ENCODE peak calls at places on chromosome 12, in nine cellular contexts. O is heart right ventricle, Z is lower lobe of right lung, R is cardiac muscle cell, F is tibial artery, A is brain microvascular endothelial cell, M is Peyer's patch, Q is HepG2, S is A549. E is an unnamed sample.

GRCh38 chr12:54725233-54725843 is 77.2 kb upstream of the DCD start:
- DNase-seq in R (peak), M (no peak), F (no peak), Q (peak), O (no peak), S (peak), Z (no peak), A (peak), E (no peak)

GRCh38 chr12:109714141-109714912 is 702 bp downstream of the FAM222A start:
- DNase-seq in M (peak), F (no peak), Q (peak), S (peak), A (no peak), Z (peak), R (peak), O (peak), E (no peak)

GRCh38 chr12:107458163-107458562 is 227.4 kb upstream of the PWP1 start:
- DNase-seq in R (peak), A (no peak), S (no peak), F (no peak), O (peak), Z (no peak), M (no peak), Q (no peak), E (no peak)

GRCh38 chr12:95073698-95074520 is 491 bp upstream of the NR2C1 start:
- DNase-seq in A (no peak), F (no peak), S (no peak), R (no peak), Q (no peak), Z (peak), O (no peak), M (no peak), E (no peak)

GRCh38 chr12:86091676-86092075 is 164.5 kb downstream of the MGAT4C start:
- DNase-seq in F (no peak), R (no peak), Q (no peak), O (no peak), A (no peak), M (no peak), S (no peak), Z (no peak), E (no peak)

GRCh38 chr12:118356809-118357326 is 15.8 kb downstream of the TAOK3 start:
- DNase-seq in Q (no peak), S (peak), O (no peak), F (no peak), Z (no peak), R (peak), A (peak), M (no peak), E (no peak)

GRCh38 chr12:109725321-109726105 is 11.9 kb downstream of the FAM222A start:
- DNase-seq in Z (peak), R (no peak), O (no peak), A (no peak), S (no peak), M (peak), F (no peak), Q (no peak), E (no peak)

GRCh38 chr12:120234643-120235368 is 30.7 kb downstream of the PXN start:
- DNase-seq in A (peak), F (peak), R (peak), Q (peak), M (peak), S (peak), Z (peak), O (peak), E (peak)

GRCh38 chr12:124289634-124290600 is 5.0 kb upstream of the RFLNA start:
- DNase-seq in R (no peak), S (no peak), O (no peak), A (peak), M (no peak), Q (no peak), Z (peak), F (no peak), E (no peak)

GRCh38 chr12:123512838-123513665 is 20.5 kb downstream of the RILPL1 start:
- DNase-seq in A (no peak), Q (no peak), S (no peak), M (no peak), R (no peak), O (no peak), Z (peak), F (no peak), E (no peak)

GRCh38 chr12:88299567-88300101 is 157.5 kb downstream of the TMTC3 start:
- DNase-seq in R (peak), M (no peak), A (peak), O (no peak), S (peak), Q (no peak), Z (no peak), F (no peak), E (no peak)

GRCh38 chr12:6943387-6943718 is 263 bp upstream of the RNU7-1 start:
- DNase-seq in Q (peak), O (no peak), S (peak), A (peak), M (peak), F (peak), Z (peak), R (peak), E (peak)

GRCh38 chr12:122031342-122032216 is 9.9 kb downstream of the BCL7A start:
- DNase-seq in Q (no peak), Z (peak), F (no peak), O (peak), S (peak), M (peak), A (peak), R (peak), E (no peak)

GRCh38 chr12:9711664-9712063 is 21.2 kb downstream of the CLECL1 start:
- DNase-seq in M (no peak), R (peak), Z (no peak), F (no peak), O (no peak), S (no peak), Q (no peak), A (no peak), E (no peak)

GRCh38 chr12:62260733-62261683 is 804 bp downstream of the USP15 start:
- DNase-seq in M (no peak), A (peak), F (peak), Z (peak), S (peak), R (peak), O (no peak), Q (peak), E (no peak)

GRCh38 chr12:95940514-95940913 is 1.9 kb downstream of the CCDC38 start:
- DNase-seq in F (no peak), R (no peak), S (no peak), A (no peak), Q (peak), Z (no peak), O (no peak), M (no peak), E (no peak)

GRCh38 chr12:94558612-94559011 is 91.7 kb downstream of the TMCC3 start:
- DNase-seq in F (no peak), S (no peak), R (no peak), A (no peak), Q (no peak), O (no peak), Z (no peak), M (no peak), E (no peak)

GRCh38 chr12:116924558-116925453 is 14.1 kb downstream of the FBXW8 start:
- DNase-seq in F (no peak), S (peak), Z (no peak), R (peak), O (no peak), Q (peak), A (peak), M (no peak), E (no peak)

GRCh38 chr12:55068416-55069010 is 48.7 kb downstream of the NEUROD4 start:
- DNase-seq in O (no peak), A (peak), Z (no peak), R (peak), Q (peak), F (no peak), S (peak), M (no peak), E (no peak)

GRCh38 chr12:52319097-52319496 is 2.1 kb downstream of the KRT83 start:
- DNase-seq in S (peak), Z (no peak), F (peak), Q (no peak), A (no peak), O (no peak), M (peak), R (no peak), E (peak)

GRCh38 chr12:49880756-49881390 is 22.8 kb downstream of the FAIM2 start:
- DNase-seq in M (no peak), O (no peak), F (no peak), Z (no peak), R (no peak), Q (no peak), A (no peak), S (no peak), E (no peak)

GRCh38 chr12:108055135-108055534 is 74.0 kb upstream of the WSCD2 start:
- DNase-seq in O (no peak), R (no peak), F (no peak), S (no peak), A (no peak), Q (no peak), M (no peak), Z (no peak), E (no peak)

GRCh38 chr12:6782119-6782518 is 7.2 kb upstream of the CD4 start:
- DNase-seq in Q (no peak), F (no peak), R (no peak), S (no peak), A (no peak), Z (no peak), O (no peak), M (no peak), E (no peak)

GRCh38 chr12:47082963-47083621 is 3.3 kb upstream of the AMIGO2 start:
- DNase-seq in S (peak), F (no peak), M (no peak), R (peak), Q (no peak), O (no peak), Z (no peak), A (peak), E (no peak)

GRCh38 chr12:109418848-109419474 is 58.1 kb downstream of the KCTD10 start:
- DNase-seq in F (no peak), M (no peak), R (no peak), Z (no peak), O (no peak), S (no peak), A (no peak), Q (no peak), E (no peak)

GRCh38 chr12:50142993-50143392 is 24.2 kb downstream of the CERS5 start:
- DNase-seq in A (no peak), R (no peak), S (no peak), F (no peak), Z (no peak), Q (no peak), O (no peak), M (no peak), E (no peak)

GRCh38 chr12:108879615-108880254 is at the start of gene DAO:
- DNase-seq in F (no peak), R (no peak), Q (peak), O (no peak), Z (no peak), M (no peak), A (no peak), S (no peak), E (no peak)

GRCh38 chr12:113096675-113097461 is 38.7 kb downstream of the RASAL1 start:
- DNase-seq in F (no peak), S (no peak), O (no peak), A (no peak), M (no peak), Z (no peak), R (no peak), Q (no peak), E (no peak)

GRCh38 chr12:45547822-45548221 is 181.7 kb upstream of the ARID2 start:
- DNase-seq in M (no peak), Q (no peak), Z (no peak), R (peak), S (no peak), O (no peak), A (peak), F (no peak), E (no peak)
- TF ChIP-seq CTCF in M (no peak), Q (no peak), Z (no peak), R (peak), S (no peak), O (peak), A (peak), F (no peak), E (no peak)

DNA sequence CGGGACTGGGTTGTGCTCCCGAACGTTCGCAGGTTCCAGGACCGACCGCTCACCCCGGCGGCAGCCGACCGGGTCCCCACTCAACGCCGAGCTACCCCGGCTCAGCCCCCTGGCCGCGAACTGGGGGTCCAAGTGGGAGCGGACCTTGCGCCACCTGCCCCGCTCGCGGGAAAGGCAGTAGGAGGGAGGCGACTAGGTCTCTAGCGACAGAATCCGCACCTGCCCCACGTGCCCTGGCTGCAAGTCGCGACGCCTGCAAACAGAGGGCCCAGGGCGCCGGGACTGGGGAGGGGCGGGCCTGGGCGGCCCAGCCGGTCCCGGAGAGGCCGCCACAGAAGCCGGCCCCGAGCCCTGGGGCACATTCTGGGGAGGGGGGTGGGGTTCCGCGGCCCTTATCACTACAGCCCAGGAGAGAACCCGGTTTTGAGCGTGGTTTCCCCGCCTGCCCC is 239.2 kb upstream of the CPNE8 start:
- DNase-seq in M (no peak), F (no peak), S (no peak), O (no peak), Q (no peak), A (no peak), Z (no peak), R (no peak), E (no peak)
- H3K4me3 ChIP-seq in M (no peak), F (peak), S (peak), O (peak), Q (no peak), A (no peak), Z (peak), R (peak), E (peak)

DNA sequence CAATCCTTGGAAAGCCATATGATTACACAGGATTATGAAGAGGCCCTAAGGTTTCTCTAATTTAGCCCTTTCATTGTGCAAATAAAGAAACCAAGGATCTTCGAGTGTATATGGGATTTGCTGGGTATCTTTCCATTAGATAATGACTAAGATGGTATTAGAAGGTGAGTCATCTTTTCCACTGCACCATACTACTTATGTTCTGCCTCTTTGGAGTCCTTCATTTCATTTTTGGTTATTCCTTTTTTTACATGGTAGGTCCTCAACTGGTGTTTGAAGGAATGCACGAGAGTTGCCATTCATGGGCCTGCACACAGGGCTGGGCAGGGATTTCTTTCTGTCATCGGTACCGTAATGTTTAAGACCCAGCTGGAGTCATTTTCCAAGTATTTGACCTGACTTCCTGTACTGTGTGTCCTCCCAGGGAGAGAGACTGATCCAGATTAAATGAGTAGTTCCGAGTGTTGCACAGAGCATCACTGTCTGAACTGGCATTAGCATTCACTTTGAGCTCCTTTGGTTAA is 85.7 kb downstream of the BORCS5 start:
- DNase-seq in M (no peak), O (no peak), Q (no peak), F (no peak), S (no peak), R (peak), A (peak), Z (no peak), E (no peak)
- H3K27ac ChIP-seq in M (peak), O (peak), Q (no peak), F (peak), S (peak), R (peak), A (peak), Z (peak), E (peak)

GRCh38 chr12:98572010-98572409 is 21.5 kb upstream of the SLC25A3 start:
- DNase-seq in M (no peak), Q (peak), S (peak), A (no peak), O (no peak), Z (no peak), F (no peak), R (peak), E (no peak)
- TF ChIP-seq CTCF in M (peak), Q (peak), S (no peak), A (peak), O (peak), Z (no peak), F (no peak), R (peak), E (no peak)

GRCh38 chr12:102364709-102365108 is 115.7 kb downstream of the IGF1 start:
- DNase-seq in M (no peak), A (no peak), S (no peak), R (no peak), Z (no peak), O (no peak), Q (no peak), F (no peak), E (no peak)
- H3K4me3 ChIP-seq in M (no peak), A (no peak), S (no peak), R (no peak), Z (no peak), O (no peak), Q (no peak), F (no peak), E (no peak)

DNA sequence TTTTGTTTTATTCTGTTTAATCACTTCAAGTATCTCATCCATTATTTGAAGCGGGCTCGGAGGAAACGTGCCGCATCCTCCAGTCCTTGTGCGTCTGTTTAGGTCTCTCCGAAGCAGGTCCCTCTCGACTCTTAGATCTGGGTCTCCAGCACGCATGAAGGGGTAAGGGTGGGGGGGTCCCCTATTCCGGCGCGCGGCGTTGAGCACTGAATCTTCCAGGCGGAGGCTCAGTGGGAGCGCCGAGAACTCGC is 311 bp upstream of the LGR5 start:
- DNase-seq in F (no peak), M (no peak), Q (no peak), A (no peak), O (no peak), S (no peak), R (no peak), Z (no peak), E (no peak)
- H3K27ac ChIP-seq in F (peak), M (no peak), Q (peak), A (no peak), O (no peak), S (no peak), R (no peak), Z (no peak), E (no peak)

GRCh38 chr12:132495165-132495544 is 5.2 kb downstream of the FBRSL1 start:
- DNase-seq in R (no peak), O (no peak), Z (no peak), Q (no peak), F (no peak), S (no peak), M (no peak), A (no peak), E (no peak)
- TF ChIP-seq CTCF in R (no peak), O (no peak), Z (no peak), Q (no peak), F (no peak), S (no peak), M (no peak), A (no peak), E (no peak)

E was measured in coronary artery.